ENCODE peak calls at places on chromosomes 16 and 17, in seven cellular contexts. One of them, this sample, is unnamed.

GRCh38 chr17:57676543-57676942 is 68.6 kb downstream of the CCDC182 start:
- DNase-seq in upper lobe of right lung: no peak
- DNase-seq in H9: peak; percentile 16
- DNase-seq in fibroblast of lung: no peak
- DNase-seq in PC-3: no peak
- DNase-seq in tibial artery: peak; percentile 11
- DNase-seq in K562: no peak
- DNase-seq in this sample: no peak

GRCh38 chr17:42387663-42388380 is 420 bp downstream of the STAT3 start:
- DNase-seq in H9: peak; percentile 87
- DNase-seq in fibroblast of lung: no peak
- DNase-seq in upper lobe of right lung: peak; percentile 78
- DNase-seq in PC-3: no peak
- DNase-seq in K562: peak; percentile 42
- DNase-seq in tibial artery: peak; percentile 80
- DNase-seq in this sample: no peak

GRCh38 chr17:10527419-10527818 is 9.1 kb upstream of the MYH1 start:
- DNase-seq in upper lobe of right lung: no peak
- DNase-seq in K562: no peak
- DNase-seq in PC-3: no peak
- DNase-seq in tibial artery: no peak
- DNase-seq in H9: no peak
- DNase-seq in fibroblast of lung: no peak
- DNase-seq in this sample: no peak

GRCh38 chr17:60173304-60173807 is 23.6 kb downstream of the CA4 start:
- DNase-seq in K562: no peak
- DNase-seq in tibial artery: no peak
- DNase-seq in PC-3: no peak
- DNase-seq in upper lobe of right lung: no peak
- DNase-seq in fibroblast of lung: peak; percentile 55
- DNase-seq in H9: no peak
- DNase-seq in this sample: no peak

GRCh38 chr17:20095366-20096080 is 86.4 kb downstream of the SPECC1 start:
- DNase-seq in K562: no peak
- DNase-seq in fibroblast of lung: peak; percentile 44
- DNase-seq in H9: peak; percentile 84
- DNase-seq in upper lobe of right lung: no peak
- DNase-seq in PC-3: peak; percentile 63
- DNase-seq in tibial artery: peak; percentile 92
- DNase-seq in this sample: peak; percentile 89

GRCh38 chr17:44400226-44400847 is 10.9 kb upstream of the ITGA2B start:
- DNase-seq in K562: peak; percentile 37
- DNase-seq in upper lobe of right lung: no peak
- DNase-seq in PC-3: peak; percentile 53
- DNase-seq in fibroblast of lung: peak; percentile 14
- DNase-seq in H9: no peak
- DNase-seq in tibial artery: no peak
- DNase-seq in this sample: no peak

GRCh38 chr17:68427575-68427974 is 29.7 kb downstream of the WIPI1 start:
- DNase-seq in upper lobe of right lung: no peak
- DNase-seq in PC-3: no peak
- DNase-seq in H9: no peak
- DNase-seq in fibroblast of lung: no peak
- DNase-seq in tibial artery: no peak
- DNase-seq in K562: no peak
- DNase-seq in this sample: no peak

GRCh38 chr17:32111141-32111771 is 31.0 kb upstream of the RHOT1 start:
- DNase-seq in upper lobe of right lung: no peak
- DNase-seq in tibial artery: peak; percentile 71
- DNase-seq in K562: peak; percentile 37
- DNase-seq in PC-3: peak; percentile 34
- DNase-seq in fibroblast of lung: peak; percentile 53
- DNase-seq in H9: peak; percentile 84
- DNase-seq in this sample: no peak

GRCh38 chr17:68399638-68400403 is 57.5 kb downstream of the WIPI1 start:
- DNase-seq in tibial artery: no peak
- DNase-seq in fibroblast of lung: peak; percentile 66
- DNase-seq in K562: no peak
- DNase-seq in PC-3: peak; percentile 14
- DNase-seq in upper lobe of right lung: no peak
- DNase-seq in H9: peak; percentile 24
- DNase-seq in this sample: no peak

GRCh38 chr17:354651-355556 is 2.3 kb upstream of the RPH3AL start:
- DNase-seq in upper lobe of right lung: peak; percentile 69
- DNase-seq in H9: peak; percentile 28
- DNase-seq in PC-3: peak; percentile 7
- DNase-seq in tibial artery: no peak
- DNase-seq in fibroblast of lung: no peak
- DNase-seq in K562: no peak
- DNase-seq in this sample: no peak

GRCh38 chr16:4797805-4798252 is 2.7 kb downstream of the SMIM22 start:
- DNase-seq in H9: no peak
- DNase-seq in fibroblast of lung: no peak
- DNase-seq in upper lobe of right lung: no peak
- DNase-seq in tibial artery: no peak
- DNase-seq in PC-3: no peak
- DNase-seq in K562: no peak
- DNase-seq in this sample: no peak

GRCh38 chr17:31754239-31754945 is 104.7 kb downstream of the COPRS start:
- DNase-seq in H9: no peak
- DNase-seq in upper lobe of right lung: no peak
- DNase-seq in K562: no peak
- DNase-seq in tibial artery: no peak
- DNase-seq in PC-3: peak; percentile 50
- DNase-seq in fibroblast of lung: peak; percentile 93
- DNase-seq in this sample: no peak

GRCh38 chr17:79549111-79549915 is 61.5 kb downstream of the RBFOX3 start:
- DNase-seq in H9: peak; percentile 75
- DNase-seq in PC-3: no peak
- DNase-seq in fibroblast of lung: no peak
- DNase-seq in tibial artery: no peak
- DNase-seq in upper lobe of right lung: peak; percentile 40
- DNase-seq in K562: no peak
- DNase-seq in this sample: no peak

DNA sequence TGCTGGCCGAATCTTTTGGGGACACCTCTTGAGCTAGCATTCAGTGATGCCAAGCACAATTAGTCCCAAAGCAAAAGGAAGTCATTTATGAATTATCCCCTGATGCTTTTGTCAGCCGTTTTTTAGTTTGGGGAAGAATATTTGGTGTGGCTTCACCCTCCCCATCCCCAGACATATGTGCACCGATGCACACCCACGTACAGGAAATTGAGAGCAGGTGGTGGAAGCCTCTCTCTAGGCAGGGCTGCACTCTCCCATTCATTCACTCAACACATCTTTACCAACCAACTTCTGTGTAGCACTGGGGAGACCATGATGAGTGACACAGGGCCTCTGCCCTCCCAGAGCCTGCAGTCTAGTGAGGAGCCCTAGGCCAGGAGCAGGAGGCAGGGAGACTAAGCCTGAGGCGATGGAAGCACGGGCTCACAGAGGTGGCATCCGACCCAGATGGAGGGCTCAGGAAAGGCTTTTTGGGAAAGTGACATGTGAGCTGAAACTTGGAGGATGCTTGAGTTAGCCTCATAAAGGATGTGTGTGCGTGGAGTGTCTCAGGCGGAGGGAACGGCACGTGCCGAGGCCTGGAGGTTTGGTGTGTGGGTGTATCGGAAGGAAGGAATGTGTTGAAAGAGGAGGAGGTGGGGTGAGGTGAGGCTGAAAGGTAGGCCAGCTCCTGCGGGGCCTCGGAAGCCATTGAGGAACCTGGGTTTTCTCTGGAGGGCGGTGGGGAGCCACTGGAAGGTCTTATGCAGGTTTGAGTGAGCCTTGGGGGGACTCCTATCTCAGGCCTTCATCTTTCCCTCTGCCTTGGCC is 43.8 kb downstream of the PSME3IP1 start:
- DNase-seq in H9: no peak
- DNase-seq in tibial artery: peak; percentile 62
- DNase-seq in PC-3: no peak
- DNase-seq in K562: no peak
- DNase-seq in fibroblast of lung: peak; percentile 10
- DNase-seq in upper lobe of right lung: peak; percentile 64
- DNase-seq in this sample: no peak
- H3K4me1 ChIP-seq in H9: peaks cover 2% of the 10 kb centered on the region
- H3K4me1 ChIP-seq in tibial artery: peaks cover 17% of the 10 kb centered on the region
- H3K4me1 ChIP-seq in PC-3: no peaks in the 10 kb centered on the region
- H3K4me1 ChIP-seq in K562: peaks cover 39% of the 10 kb centered on the region
- H3K4me1 ChIP-seq in fibroblast of lung: no peaks in the 10 kb centered on the region
- H3K4me1 ChIP-seq in upper lobe of right lung: peaks cover 52% of the 10 kb centered on the region
- H3K4me1 ChIP-seq in this sample: peaks cover 3% of the 10 kb centered on the region

DNA sequence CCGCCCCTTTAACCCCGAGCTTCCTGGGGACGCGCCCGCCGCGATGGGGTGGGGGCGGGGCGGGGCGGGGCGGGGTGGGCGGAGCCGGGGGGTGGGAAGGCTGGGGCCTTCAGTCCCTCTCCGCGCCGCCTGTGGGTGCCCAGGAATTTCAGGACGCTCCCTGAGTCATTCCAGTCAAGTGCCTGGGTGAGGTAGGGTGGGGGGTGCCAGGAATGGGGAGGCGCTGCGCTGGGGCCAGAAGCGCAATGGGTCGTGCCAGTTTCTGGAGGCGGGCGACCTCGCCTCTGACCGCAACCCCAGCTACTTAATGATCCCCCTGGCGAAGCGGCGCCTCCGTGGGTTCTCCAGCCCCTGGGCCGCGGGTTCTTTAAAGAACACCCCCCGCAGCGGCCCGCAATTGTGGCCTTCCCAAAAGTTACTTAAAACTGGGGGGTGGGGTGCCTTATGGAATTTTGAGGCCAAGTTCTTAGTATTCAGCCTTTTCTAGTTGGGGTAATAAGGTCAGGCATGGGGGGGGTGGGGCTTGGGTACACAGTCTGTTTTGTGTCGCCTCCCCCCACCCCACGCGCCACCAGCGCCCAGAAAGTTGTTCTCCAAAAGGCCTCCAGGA is 826 bp upstream of the GSE1 start:
- DNase-seq in PC-3: peak; percentile 88
- DNase-seq in tibial artery: peak; percentile 92
- DNase-seq in fibroblast of lung: peak; percentile 95
- DNase-seq in upper lobe of right lung: peak; percentile 95
- DNase-seq in K562: peak; percentile 77
- DNase-seq in H9: peak; percentile 67
- DNase-seq in this sample: peak; percentile 37
- TF ChIP-seq CTCF in PC-3: no peak
- TF ChIP-seq CTCF in tibial artery: peak; percentile 16
- TF ChIP-seq CTCF in fibroblast of lung: no peak
- TF ChIP-seq CTCF in upper lobe of right lung: no peak
- TF ChIP-seq CTCF in K562: no peak
- TF ChIP-seq CTCF in H9: no peak
- TF ChIP-seq CTCF in this sample: no peak

GRCh38 chr17:22253007-22253406 is 560.7 kb downstream of the KCNJ18 start:
- DNase-seq in tibial artery: no peak
- DNase-seq in K562: no peak
- DNase-seq in PC-3: no peak
- DNase-seq in fibroblast of lung: no peak
- DNase-seq in H9: no peak
- DNase-seq in upper lobe of right lung: no peak
- DNase-seq in this sample: no peak
- H3K9me3 ChIP-seq in tibial artery: no peaks in the 10 kb centered on the region
- H3K9me3 ChIP-seq in K562: no peaks in the 10 kb centered on the region
- H3K9me3 ChIP-seq in PC-3: peaks cover 9% of the 10 kb centered on the region
- H3K9me3 ChIP-seq in fibroblast of lung: no peaks in the 10 kb centered on the region
- H3K9me3 ChIP-seq in H9: peaks cover 30% of the 10 kb centered on the region
- H3K9me3 ChIP-seq in upper lobe of right lung: no peaks in the 10 kb centered on the region
- H3K9me3 ChIP-seq in this sample: no peaks in the 10 kb centered on the region

GRCh38 chr17:38559025-38559879 is 46.5 kb downstream of the SRCIN1 start:
- DNase-seq in fibroblast of lung: peak; percentile 27
- DNase-seq in upper lobe of right lung: peak; percentile 95
- DNase-seq in PC-3: no peak
- DNase-seq in tibial artery: peak; percentile 82
- DNase-seq in H9: peak; percentile 100
- DNase-seq in K562: peak; percentile 96
- DNase-seq in this sample: peak; percentile 84
- H3K4me1 ChIP-seq in fibroblast of lung: peaks cover 7% of the 10 kb centered on the region
- H3K4me1 ChIP-seq in upper lobe of right lung: peaks cover 31% of the 10 kb centered on the region
- H3K4me1 ChIP-seq in PC-3: peaks cover 36% of the 10 kb centered on the region
- H3K4me1 ChIP-seq in tibial artery: peaks cover 31% of the 10 kb centered on the region
- H3K4me1 ChIP-seq in H9: no peaks in the 10 kb centered on the region
- H3K4me1 ChIP-seq in K562: peaks cover 57% of the 10 kb centered on the region
- H3K4me1 ChIP-seq in this sample: peaks cover 14% of the 10 kb centered on the region